ENCODE peak calls at places on chromosomes 4 and X, in five cellular contexts. One of them, this sample, is unnamed.
A peak's percentile ranks its signal among the peaks of the same experiment; 100 is the strongest.

GRCh38 chrX:132270699-132271098 is 51.5 kb upstream of the RAP2C start:
- DNase-seq in H1: no peak
- DNase-seq in K562: no peak
- DNase-seq in GM12878: no peak
- DNase-seq in GM12892: no peak
- DNase-seq in this sample: no peak

GRCh38 chr4:3686746-3687145 is 79.4 kb upstream of the ADRA2C start:
- DNase-seq in K562: no peak
- DNase-seq in GM12878: no peak
- DNase-seq in H1: no peak
- DNase-seq in GM12892: no peak
- DNase-seq in this sample: no peak

GRCh38 chr4:179762840-179763239 is 2320.6 kb upstream of the AGA start:
- DNase-seq in H1: no peak
- DNase-seq in GM12892: no peak
- DNase-seq in GM12878: no peak
- DNase-seq in K562: no peak
- DNase-seq in this sample: no peak

GRCh38 chrX:108219949-108220601 is 128.5 kb downstream of the ATG4A start:
- DNase-seq in GM12892: no peak
- DNase-seq in K562: peak; percentile 34
- DNase-seq in GM12878: no peak
- DNase-seq in H1: no peak
- DNase-seq in this sample: no peak

GRCh38 chr4:788006-788635 is 37.8 kb downstream of the CPLX1 start:
- DNase-seq in H1: no peak
- DNase-seq in GM12878: no peak
- DNase-seq in GM12892: no peak
- DNase-seq in K562: no peak
- DNase-seq in this sample: no peak

GRCh38 chr4:66691101-66691500 is 854.2 kb downstream of the CENPC start:
- DNase-seq in GM12892: no peak
- DNase-seq in GM12878: no peak
- DNase-seq in K562: no peak
- DNase-seq in H1: no peak
- DNase-seq in this sample: no peak

GRCh38 chrX:18899796-18900380 is 84.0 kb downstream of the PHKA2 start:
- DNase-seq in K562: peak; percentile 8
- DNase-seq in GM12892: no peak
- DNase-seq in GM12878: no peak
- DNase-seq in H1: no peak
- DNase-seq in this sample: no peak

GRCh38 chr4:148793221-148793620 is 351.0 kb upstream of the NR3C2 start:
- DNase-seq in GM12892: no peak
- DNase-seq in GM12878: no peak
- DNase-seq in H1: no peak
- DNase-seq in K562: no peak
- DNase-seq in this sample: no peak

GRCh38 chr4:74426101-74426500 is 18.8 kb upstream of the AREG start:
- DNase-seq in H1: no peak
- DNase-seq in GM12892: no peak
- DNase-seq in GM12878: no peak
- DNase-seq in K562: no peak
- DNase-seq in this sample: no peak

GRCh38 chrX:100829730-100830129 is 9.5 kb downstream of the CSTF2 start:
- DNase-seq in GM12892: no peak
- DNase-seq in GM12878: peak; percentile 45
- DNase-seq in K562: no peak
- DNase-seq in H1: no peak
- DNase-seq in this sample: no peak

GRCh38 chrX:120560405-120560841 is 339 bp downstream of the CUL4B start:
- DNase-seq in GM12892: no peak
- DNase-seq in H1: no peak
- DNase-seq in K562: no peak
- DNase-seq in GM12878: no peak
- DNase-seq in this sample: no peak

GRCh38 chrX:120562569-120562926 is 1.8 kb upstream of the CUL4B start:
- DNase-seq in K562: no peak
- DNase-seq in H1: no peak
- DNase-seq in GM12892: no peak
- DNase-seq in GM12878: no peak
- DNase-seq in this sample: no peak

GRCh38 chrX:120559799-120560198 is 963 bp downstream of the CUL4B start:
- DNase-seq in H1: no peak
- DNase-seq in GM12878: no peak
- DNase-seq in K562: no peak
- DNase-seq in GM12892: no peak
- DNase-seq in this sample: no peak

GRCh38 chrX:120560842-120561633 is at the start of gene CUL4B:
- DNase-seq in H1: peak; percentile 88
- DNase-seq in GM12892: peak; percentile 45
- DNase-seq in K562: peak; percentile 92
- DNase-seq in GM12878: peak; percentile 72
- DNase-seq in this sample: peak; percentile 42

DNA sequence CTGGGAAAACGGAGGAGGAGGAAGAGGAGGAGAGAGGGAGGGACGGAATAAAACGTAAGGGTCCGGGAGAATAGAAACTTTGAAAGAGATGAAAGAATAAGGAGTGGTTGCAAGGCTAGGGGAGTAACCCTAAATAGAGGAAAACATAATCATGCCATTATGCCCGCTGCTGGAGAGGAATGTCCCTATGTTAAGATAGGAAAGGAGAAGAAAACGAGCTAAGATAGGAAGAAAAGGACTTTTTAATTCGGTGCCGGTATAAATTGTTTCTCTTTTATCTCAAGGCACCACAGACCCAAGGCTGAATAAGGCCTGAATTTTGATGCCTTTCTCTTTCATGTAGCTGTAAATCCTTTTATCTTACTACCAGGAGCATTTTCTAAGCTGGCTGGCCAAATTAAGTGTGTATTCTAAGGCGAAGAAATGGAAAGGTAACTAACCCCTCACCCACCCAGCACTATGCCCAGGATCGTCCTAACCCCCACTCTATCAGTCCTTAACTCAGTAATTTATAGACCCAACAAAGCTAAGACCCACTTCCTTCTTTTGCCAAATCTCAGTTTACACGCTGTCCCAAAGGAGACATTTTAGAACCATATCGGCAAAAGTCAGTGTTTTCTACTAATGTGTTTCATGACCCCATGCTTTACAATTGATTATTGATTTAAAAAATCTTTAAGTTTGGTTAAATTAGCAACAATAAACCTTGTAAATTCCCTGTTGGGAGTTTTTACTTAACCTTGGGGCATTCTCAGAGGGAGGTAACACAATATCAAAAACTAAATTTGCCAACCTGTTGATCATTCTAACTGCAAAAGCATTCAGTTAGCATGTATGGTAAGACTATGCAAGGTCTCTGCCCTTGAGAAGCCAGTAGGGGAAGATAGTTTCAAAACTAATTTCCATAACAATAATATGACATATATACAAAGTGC is 1.1 kb upstream of the CUL4B start:
- DNase-seq in K562: no peak
- DNase-seq in GM12892: no peak
- DNase-seq in GM12878: no peak
- DNase-seq in H1: no peak
- DNase-seq in this sample: no peak
- TF ChIP-seq POLR2A in K562: peak; percentile 79
- TF ChIP-seq POLR2A in GM12892: no peak
- TF ChIP-seq POLR2A in GM12878: no peak
- TF ChIP-seq POLR2A in H1: no peak
- TF ChIP-seq POLR2A in this sample: no peak

GRCh38 chr4:123453006-123453685 is 56.6 kb downstream of the SPRY1 start:
- DNase-seq in GM12892: no peak
- DNase-seq in H1: no peak
- DNase-seq in GM12878: no peak
- DNase-seq in K562: no peak
- DNase-seq in this sample: no peak
- TF ChIP-seq TAF1 in GM12892: no peak
- TF ChIP-seq TAF1 in H1: no peak
- TF ChIP-seq TAF1 in GM12878: no peak
- TF ChIP-seq TAF1 in K562: no peak
- TF ChIP-seq TAF1 in this sample: no peak

GRCh38 chr4:118280501-118281218 is 72.1 kb downstream of the PRSS12 start:
- DNase-seq in GM12892: no peak
- DNase-seq in H1: no peak
- DNase-seq in K562: peak; percentile 22
- DNase-seq in GM12878: peak; percentile 38
- DNase-seq in this sample: no peak
- TF ChIP-seq POLR2A in GM12892: peak; percentile 60
- TF ChIP-seq POLR2A in H1: peak; percentile 33
- TF ChIP-seq POLR2A in K562: peak; percentile 60
- TF ChIP-seq POLR2A in GM12878: no peak
- TF ChIP-seq POLR2A in this sample: no peak

DNA sequence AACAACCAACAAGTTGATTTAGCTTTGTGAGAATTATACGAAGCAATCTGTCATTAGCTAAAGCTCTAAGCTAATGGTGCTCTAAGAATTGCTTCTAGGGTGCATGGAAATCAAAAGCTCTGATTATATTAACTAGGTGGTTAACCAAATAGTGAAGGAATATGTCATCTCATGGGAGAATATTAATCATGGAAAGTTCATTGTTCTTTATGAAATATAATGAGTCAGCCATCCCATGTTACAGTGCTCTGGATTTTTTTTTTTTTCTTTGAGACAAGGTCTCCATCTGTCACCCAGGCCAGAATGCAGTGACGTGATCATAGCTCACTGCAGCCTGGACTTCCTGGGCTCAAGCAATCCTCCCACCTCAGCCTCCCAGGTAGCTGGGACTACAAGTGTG is 10.5 kb downstream of the DCAF8L2 start:
- DNase-seq in GM12878: no peak
- DNase-seq in GM12892: no peak
- DNase-seq in H1: no peak
- DNase-seq in K562: no peak
- DNase-seq in this sample: no peak
- TF ChIP-seq TAF1 in GM12878: no peak
- TF ChIP-seq TAF1 in GM12892: no peak
- TF ChIP-seq TAF1 in H1: no peak
- TF ChIP-seq TAF1 in K562: no peak
- TF ChIP-seq TAF1 in this sample: no peak

DNA sequence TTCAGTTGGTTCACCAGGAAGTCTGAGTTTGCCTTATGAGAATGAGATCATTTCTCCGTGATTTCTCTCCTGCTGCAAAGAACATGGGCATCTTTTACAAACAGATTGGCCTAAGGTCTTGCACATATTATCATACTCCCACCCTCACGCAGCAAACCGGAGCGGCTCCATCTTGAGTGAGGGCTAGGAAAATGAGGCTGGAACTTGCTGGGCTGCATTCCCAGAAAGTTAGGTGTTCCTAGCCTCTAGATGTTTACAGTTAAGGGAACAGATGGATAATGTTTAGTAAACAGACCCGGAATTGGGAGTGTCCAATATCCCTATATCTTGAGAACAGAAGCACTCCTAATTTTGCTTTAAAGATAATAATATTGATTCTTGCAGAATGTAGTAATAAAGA is 247.9 kb upstream of the VCX3A start:
- DNase-seq in GM12892: no peak
- DNase-seq in GM12878: no peak
- DNase-seq in K562: no peak
- DNase-seq in H1: no peak
- DNase-seq in this sample: no peak
- TF ChIP-seq POLR2A in GM12892: no peak
- TF ChIP-seq POLR2A in GM12878: no peak
- TF ChIP-seq POLR2A in K562: no peak
- TF ChIP-seq POLR2A in H1: no peak
- TF ChIP-seq POLR2A in this sample: no peak

This sample was measured in GM12891.